ENCODE peak calls at places on chromosome 15, in seven cellular contexts. One of them, this sample, is unnamed.

GRCh38 chr15:33145447-33145846 is 49.1 kb downstream of the FMN1 start:
- DNase-seq in ovary: no peak
- DNase-seq in spleen: no peak
- DNase-seq in HFF-Myc: no peak
- DNase-seq in tibial artery: no peak
- DNase-seq in heart left ventricle: no peak
- DNase-seq in MM.1S: no peak
- DNase-seq in this sample: no peak

GRCh38 chr15:63969652-63970421 is 76.4 kb downstream of the DAPK2 start:
- DNase-seq in ovary: no peak
- DNase-seq in spleen: peak; percentile 21
- DNase-seq in HFF-Myc: no peak
- DNase-seq in tibial artery: no peak
- DNase-seq in heart left ventricle: no peak
- DNase-seq in MM.1S: no peak
- DNase-seq in this sample: no peak

GRCh38 chr15:37096878-37097568 is 3.3 kb downstream of the MEIS2 start:
- DNase-seq in ovary: peak; percentile 49
- DNase-seq in spleen: peak; percentile 51
- DNase-seq in HFF-Myc: no peak
- DNase-seq in tibial artery: no peak
- DNase-seq in heart left ventricle: no peak
- DNase-seq in MM.1S: no peak
- DNase-seq in this sample: no peak

GRCh38 chr15:45678459-45679178 is 43.8 kb downstream of the SQOR start:
- DNase-seq in ovary: no peak
- DNase-seq in spleen: no peak
- DNase-seq in HFF-Myc: no peak
- DNase-seq in tibial artery: no peak
- DNase-seq in heart left ventricle: no peak
- DNase-seq in MM.1S: no peak
- DNase-seq in this sample: no peak

GRCh38 chr15:51799174-51799907 is 30.1 kb upstream of the TMOD3 start:
- DNase-seq in ovary: no peak
- DNase-seq in spleen: no peak
- DNase-seq in HFF-Myc: no peak
- DNase-seq in tibial artery: no peak
- DNase-seq in heart left ventricle: no peak
- DNase-seq in MM.1S: no peak
- DNase-seq in this sample: no peak

GRCh38 chr15:53414167-53414566 is 345.3 kb downstream of the WDR72 start:
- DNase-seq in ovary: no peak
- DNase-seq in spleen: no peak
- DNase-seq in HFF-Myc: no peak
- DNase-seq in tibial artery: no peak
- DNase-seq in heart left ventricle: no peak
- DNase-seq in MM.1S: no peak
- DNase-seq in this sample: no peak

GRCh38 chr15:42688301-42688700 is 48.6 kb downstream of the CDAN1 start:
- DNase-seq in ovary: no peak
- DNase-seq in spleen: no peak
- DNase-seq in HFF-Myc: no peak
- DNase-seq in tibial artery: no peak
- DNase-seq in heart left ventricle: no peak
- DNase-seq in MM.1S: no peak
- DNase-seq in this sample: no peak

GRCh38 chr15:78065284-78065872 is 12.1 kb downstream of the TBC1D2B start:
- DNase-seq in ovary: peak; percentile 62
- DNase-seq in spleen: no peak
- DNase-seq in HFF-Myc: peak; percentile 85
- DNase-seq in tibial artery: peak; percentile 94
- DNase-seq in heart left ventricle: peak; percentile 76
- DNase-seq in MM.1S: peak; percentile 67
- DNase-seq in this sample: peak; percentile 89

GRCh38 chr15:84888639-84889038 is 4.2 kb downstream of the SLC28A1 start:
- DNase-seq in ovary: peak; percentile 21
- DNase-seq in spleen: no peak
- DNase-seq in HFF-Myc: no peak
- DNase-seq in tibial artery: no peak
- DNase-seq in heart left ventricle: no peak
- DNase-seq in MM.1S: no peak
- DNase-seq in this sample: no peak

GRCh38 chr15:31046759-31047359 is 54.7 kb downstream of the TRPM1 start:
- DNase-seq in ovary: no peak
- DNase-seq in spleen: no peak
- DNase-seq in HFF-Myc: no peak
- DNase-seq in tibial artery: no peak
- DNase-seq in heart left ventricle: no peak
- DNase-seq in MM.1S: no peak
- DNase-seq in this sample: no peak

GRCh38 chr15:92012368-92012629 is 158.8 kb downstream of the SLCO3A1 start:
- DNase-seq in ovary: no peak
- DNase-seq in spleen: no peak
- DNase-seq in HFF-Myc: no peak
- DNase-seq in tibial artery: no peak
- DNase-seq in heart left ventricle: no peak
- DNase-seq in MM.1S: no peak
- DNase-seq in this sample: no peak

GRCh38 chr15:75058127-75058905 is 34.9 kb downstream of the PPCDC start:
- DNase-seq in ovary: peak; percentile 8
- DNase-seq in spleen: no peak
- DNase-seq in HFF-Myc: no peak
- DNase-seq in tibial artery: no peak
- DNase-seq in heart left ventricle: no peak
- DNase-seq in MM.1S: no peak
- DNase-seq in this sample: peak; percentile 22

GRCh38 chr15:78070049-78070698 is 7.3 kb downstream of the TBC1D2B start:
- DNase-seq in ovary: no peak
- DNase-seq in spleen: peak; percentile 84
- DNase-seq in HFF-Myc: no peak
- DNase-seq in tibial artery: no peak
- DNase-seq in heart left ventricle: no peak
- DNase-seq in MM.1S: no peak
- DNase-seq in this sample: no peak

GRCh38 chr15:64426845-64427465 is 33.4 kb upstream of the ZNF609 start:
- DNase-seq in ovary: no peak
- DNase-seq in spleen: no peak
- DNase-seq in HFF-Myc: no peak
- DNase-seq in tibial artery: no peak
- DNase-seq in heart left ventricle: no peak
- DNase-seq in MM.1S: peak; percentile 26
- DNase-seq in this sample: no peak

GRCh38 chr15:64456634-64457108 is 3.7 kb upstream of the ZNF609 start:
- DNase-seq in ovary: no peak
- DNase-seq in spleen: no peak
- DNase-seq in HFF-Myc: no peak
- DNase-seq in tibial artery: no peak
- DNase-seq in heart left ventricle: no peak
- DNase-seq in MM.1S: no peak
- DNase-seq in this sample: no peak

GRCh38 chr15:31571676-31572075 is 245.0 kb downstream of the KLF13 start:
- DNase-seq in ovary: no peak
- DNase-seq in spleen: no peak
- DNase-seq in HFF-Myc: no peak
- DNase-seq in tibial artery: no peak
- DNase-seq in heart left ventricle: no peak
- DNase-seq in MM.1S: no peak
- DNase-seq in this sample: no peak

GRCh38 chr15:68126415-68126814 is 72.3 kb downstream of the PIAS1 start:
- DNase-seq in ovary: peak; percentile 49
- DNase-seq in spleen: no peak
- DNase-seq in HFF-Myc: no peak
- DNase-seq in tibial artery: no peak
- DNase-seq in heart left ventricle: no peak
- DNase-seq in MM.1S: no peak
- DNase-seq in this sample: peak; percentile 80

GRCh38 chr15:95565702-95566101 is 764.8 kb upstream of the NR2F2 start:
- DNase-seq in ovary: no peak
- DNase-seq in spleen: no peak
- DNase-seq in HFF-Myc: no peak
- DNase-seq in tibial artery: no peak
- DNase-seq in heart left ventricle: no peak
- DNase-seq in MM.1S: no peak
- DNase-seq in this sample: no peak
- H3K4me3 ChIP-seq in ovary: no peak overlapping the region
- H3K4me3 ChIP-seq in spleen: no peak overlapping the region
- H3K4me3 ChIP-seq in HFF-Myc: no peak overlapping the region
- H3K4me3 ChIP-seq in tibial artery: no peak overlapping the region
- H3K4me3 ChIP-seq in heart left ventricle: no peak overlapping the region
- H3K4me3 ChIP-seq in MM.1S: no peak overlapping the region
- H3K4me3 ChIP-seq in this sample: no peak overlapping the region

GRCh38 chr15:40952301-40952900 is 870 bp upstream of the CHAC1 start:
- DNase-seq in ovary: no peak
- DNase-seq in spleen: peak; percentile 74
- DNase-seq in HFF-Myc: no peak
- DNase-seq in tibial artery: no peak
- DNase-seq in heart left ventricle: no peak
- DNase-seq in MM.1S: no peak
- DNase-seq in this sample: no peak
- H3K4me3 ChIP-seq in ovary: peak overlapping the region; percentile 62
- H3K4me3 ChIP-seq in spleen: peak overlapping the region; percentile 68
- H3K4me3 ChIP-seq in HFF-Myc: peak overlapping the region; percentile 56
- H3K4me3 ChIP-seq in tibial artery: peak overlapping the region; percentile 77
- H3K4me3 ChIP-seq in heart left ventricle: peak overlapping the region; percentile 83
- H3K4me3 ChIP-seq in MM.1S: peak overlapping the region; percentile 87
- H3K4me3 ChIP-seq in this sample: peak overlapping the region; percentile 68

GRCh38 chr15:35305906-35306305 is 220.8 kb upstream of the NANOGP8 start:
- DNase-seq in ovary: no peak
- DNase-seq in spleen: no peak
- DNase-seq in HFF-Myc: no peak
- DNase-seq in tibial artery: no peak
- DNase-seq in heart left ventricle: no peak
- DNase-seq in MM.1S: no peak
- DNase-seq in this sample: no peak
- H3K4me3 ChIP-seq in ovary: no peak overlapping the region
- H3K4me3 ChIP-seq in spleen: no peak overlapping the region
- H3K4me3 ChIP-seq in HFF-Myc: no peak overlapping the region
- H3K4me3 ChIP-seq in tibial artery: no peak overlapping the region
- H3K4me3 ChIP-seq in heart left ventricle: no peak overlapping the region
- H3K4me3 ChIP-seq in MM.1S: no peak overlapping the region
- H3K4me3 ChIP-seq in this sample: no peak overlapping the region

GRCh38 chr15:70033529-70034140 is 64.1 kb downstream of the TLE3 start:
- DNase-seq in ovary: no peak
- DNase-seq in spleen: peak; percentile 70
- DNase-seq in HFF-Myc: no peak
- DNase-seq in tibial artery: no peak
- DNase-seq in heart left ventricle: no peak
- DNase-seq in MM.1S: no peak
- DNase-seq in this sample: no peak
- H3K4me3 ChIP-seq in ovary: no peak overlapping the region
- H3K4me3 ChIP-seq in spleen: no peak overlapping the region
- H3K4me3 ChIP-seq in HFF-Myc: no peak overlapping the region
- H3K4me3 ChIP-seq in tibial artery: no peak overlapping the region
- H3K4me3 ChIP-seq in heart left ventricle: no peak overlapping the region
- H3K4me3 ChIP-seq in MM.1S: no peak overlapping the region
- H3K4me3 ChIP-seq in this sample: no peak overlapping the region

GRCh38 chr15:90449206-90449735 is 61.2 kb downstream of the IQGAP1 start:
- DNase-seq in ovary: no peak
- DNase-seq in spleen: no peak
- DNase-seq in HFF-Myc: no peak
- DNase-seq in tibial artery: no peak
- DNase-seq in heart left ventricle: no peak
- DNase-seq in MM.1S: no peak
- DNase-seq in this sample: no peak
- H3K4me3 ChIP-seq in ovary: no peak overlapping the region
- H3K4me3 ChIP-seq in spleen: no peak overlapping the region
- H3K4me3 ChIP-seq in HFF-Myc: no peak overlapping the region
- H3K4me3 ChIP-seq in tibial artery: no peak overlapping the region
- H3K4me3 ChIP-seq in heart left ventricle: no peak overlapping the region
- H3K4me3 ChIP-seq in MM.1S: no peak overlapping the region
- H3K4me3 ChIP-seq in this sample: no peak overlapping the region

DNA sequence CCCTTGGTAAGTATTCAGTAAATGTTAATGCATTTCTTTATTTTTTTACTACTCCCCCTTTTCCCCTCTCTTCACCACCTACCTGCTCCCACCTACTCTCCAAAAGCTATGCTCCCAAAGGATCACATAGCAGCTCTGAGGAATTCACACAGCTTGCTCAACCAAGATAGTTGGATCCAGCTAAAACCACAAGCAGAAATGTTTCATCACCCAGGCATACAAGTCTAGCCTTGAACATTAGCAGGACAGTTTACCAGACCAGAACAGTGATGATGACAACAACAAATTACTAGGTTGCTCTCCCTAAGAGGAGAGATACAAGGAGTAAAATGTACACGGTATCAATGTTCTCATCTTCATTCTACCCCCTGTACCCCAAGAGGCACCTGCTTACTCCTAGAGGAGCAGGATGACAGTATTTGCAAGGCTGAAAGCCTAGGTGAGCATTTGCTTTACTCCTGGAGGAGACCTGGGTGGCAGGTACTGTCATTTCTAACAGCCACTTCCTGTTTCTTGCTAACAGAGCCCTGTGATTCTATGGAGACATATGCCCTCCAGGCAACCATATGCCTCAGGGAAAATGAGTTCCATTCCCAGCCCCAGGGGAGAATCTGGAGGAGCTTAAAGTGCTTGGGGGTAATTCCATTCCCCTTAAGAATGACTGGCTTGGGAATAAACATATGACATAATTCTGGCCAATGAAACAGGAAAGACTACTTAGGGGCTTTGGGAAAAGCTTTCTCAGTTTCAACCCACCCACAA is 237.5 kb downstream of the NTRK3 start:
- DNase-seq in ovary: no peak
- DNase-seq in spleen: no peak
- DNase-seq in HFF-Myc: no peak
- DNase-seq in tibial artery: no peak
- DNase-seq in heart left ventricle: no peak
- DNase-seq in MM.1S: no peak
- DNase-seq in this sample: no peak
- H3K4me3 ChIP-seq in ovary: no peak overlapping the region
- H3K4me3 ChIP-seq in spleen: no peak overlapping the region
- H3K4me3 ChIP-seq in HFF-Myc: no peak overlapping the region
- H3K4me3 ChIP-seq in tibial artery: no peak overlapping the region
- H3K4me3 ChIP-seq in heart left ventricle: no peak overlapping the region
- H3K4me3 ChIP-seq in MM.1S: no peak overlapping the region
- H3K4me3 ChIP-seq in this sample: no peak overlapping the region

DNA sequence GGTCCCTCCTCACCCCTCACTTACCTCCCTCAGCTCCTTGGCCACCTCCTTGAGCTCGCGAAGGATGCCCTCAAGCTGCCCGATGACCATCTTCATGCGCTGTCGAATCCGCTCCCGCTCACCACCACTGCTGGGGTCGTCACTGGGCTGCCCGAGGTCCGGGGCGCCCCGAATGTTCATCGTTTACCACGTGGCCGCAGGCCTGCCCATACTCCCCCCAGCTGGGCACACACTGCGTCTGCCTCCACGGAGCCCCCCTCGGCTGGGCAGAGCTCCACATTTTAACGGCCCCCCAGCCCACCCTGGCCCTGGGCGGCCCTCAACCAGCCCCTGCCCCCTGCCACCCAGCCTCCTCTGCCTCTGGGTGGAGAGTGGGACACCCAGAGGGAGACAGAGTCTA is 2.2 kb downstream of the INSYN1 start:
- DNase-seq in ovary: no peak
- DNase-seq in spleen: no peak
- DNase-seq in HFF-Myc: no peak
- DNase-seq in tibial artery: no peak
- DNase-seq in heart left ventricle: no peak
- DNase-seq in MM.1S: no peak
- DNase-seq in this sample: no peak
- H3K4me3 ChIP-seq in ovary: no peak overlapping the region
- H3K4me3 ChIP-seq in spleen: no peak overlapping the region
- H3K4me3 ChIP-seq in HFF-Myc: no peak overlapping the region
- H3K4me3 ChIP-seq in tibial artery: no peak overlapping the region
- H3K4me3 ChIP-seq in heart left ventricle: no peak overlapping the region
- H3K4me3 ChIP-seq in MM.1S: no peak overlapping the region
- H3K4me3 ChIP-seq in this sample: no peak overlapping the region